ENCODE peak calls at places on chromosomes 5 and 9, in five cellular contexts. N, U, G, J and B are unnamed samples.

GRCh38 chr9:114908104-114908621 is 22.2 kb downstream of the TNFSF8 start:
- DNase-seq in U (peak), G (no peak), N (no peak), J (no peak), B (no peak)

GRCh38 chr5:158026248-158027031 is 167.5 kb upstream of the CLINT1 start:
- DNase-seq in U (peak), J (no peak), N (no peak), G (peak), B (no peak)

GRCh38 chr9:127066775-127067111 is 55.7 kb downstream of the ANGPTL2 start:
- DNase-seq in U (peak), G (no peak), J (no peak), N (no peak), B (peak)

GRCh38 chr5:16606628-16607027 is 10.2 kb downstream of the RETREG1 start:
- DNase-seq in G (no peak), U (no peak), N (no peak), J (no peak), B (no peak)

GRCh38 chr5:161660806-161661205 is 24.7 kb upstream of the GABRA6 start:
- DNase-seq in U (no peak), J (no peak), G (no peak), N (no peak), B (no peak)

GRCh38 chr5:151448038-151448985 is 909 bp downstream of the SLC36A1 start:
- DNase-seq in N (peak), G (peak), J (no peak), U (peak), B (peak)

GRCh38 chr9:127496974-127497373 is 45.7 kb downstream of the LRSAM1 start:
- DNase-seq in G (no peak), U (no peak), J (no peak), N (no peak), B (no peak)

GRCh38 chr9:35603506-35603985 is 1.5 kb upstream of the TESK1 start:
- DNase-seq in U (peak), N (no peak), J (peak), G (no peak), B (peak)

GRCh38 chr5:40442346-40442745 is 237.4 kb upstream of the PTGER4 start:
- DNase-seq in G (no peak), J (no peak), U (peak), N (no peak), B (peak)

GRCh38 chr5:1855075-1855474 is 27.6 kb downstream of the IRX4 start:
- DNase-seq in U (no peak), N (no peak), J (no peak), G (no peak), B (no peak)

GRCh38 chr9:106798021-106798799 is 64.8 kb upstream of the ZNF462 start:
- DNase-seq in N (no peak), J (no peak), G (peak), U (no peak), B (no peak)

GRCh38 chr9:135330307-135330631 is 149.3 kb upstream of the PPP1R26 start:
- DNase-seq in J (peak), U (no peak), G (no peak), N (no peak), B (no peak)

GRCh38 chr5:78127875-78128274 is 166.6 kb downstream of the AP3B1 start:
- DNase-seq in U (no peak), J (no peak), G (peak), N (no peak), B (no peak)

GRCh38 chr5:68631884-68632283 is 416.3 kb downstream of the PIK3R1 start:
- DNase-seq in G (no peak), U (no peak), J (no peak), N (no peak), B (peak)

GRCh38 chr9:35729700-35730485 is 2.1 kb downstream of the TLN1 start:
- DNase-seq in N (peak), U (peak), G (peak), J (peak), B (peak)

GRCh38 chr5:177509991-177510566 is 453 bp upstream of the DOK3 start:
- DNase-seq in N (no peak), G (peak), U (no peak), J (no peak), B (no peak)

GRCh38 chr5:139574641-139575312 is 13.6 kb downstream of the UBE2D2 start:
- DNase-seq in N (peak), J (peak), G (peak), U (peak), B (peak)

GRCh38 chr9:117080996-117081395 is 333.9 kb downstream of the ASTN2 start:
- DNase-seq in N (no peak), G (no peak), U (no peak), J (peak), B (no peak)

GRCh38 chr5:51385214-51385613 is 2.0 kb downstream of the ISL1 start:
- DNase-seq in G (no peak), N (peak), U (no peak), J (peak), B (no peak)

GRCh38 chr9:86406366-86406765 is 52.2 kb upstream of the TUT7 start:
- DNase-seq in U (peak), G (no peak), N (no peak), J (no peak), B (peak)

GRCh38 chr5:176994460-176995121 is 12.0 kb downstream of the UIMC1 start:
- DNase-seq in N (peak), J (no peak), G (no peak), U (no peak), B (peak)

GRCh38 chr5:75677607-75678006 is 39.6 kb downstream of the POC5 start:
- DNase-seq in J (no peak), G (no peak), N (peak), U (no peak), B (peak)